ENCODE peak calls at places on chromosomes 13 and 19, in five cellular contexts. U is activated CD8-positive, alpha-beta T cell treated with anti-CD3 and anti-CD28 coated beads for 36 hours; O is HS-27A; Y is central memory CD4-positive, alpha-beta T cell; A is NCI-H2171 treated with DMSO at 0.1 percent for 48 hours. M is an unnamed sample.

GRCh38 chr19:43628646-43629326 is 9.4 kb upstream of the ZNF428 start:
- DNase-seq in A (no peak), U (no peak), Y (no peak), O (no peak), M (no peak)

GRCh38 chr19:47537493-47537892 is 22.6 kb upstream of the NAPA start:
- DNase-seq in U (no peak), O (no peak), Y (no peak), A (no peak), M (no peak)

GRCh38 chr19:46718157-46718933 is 1.4 kb upstream of the PRKD2 start:
- DNase-seq in U (peak), O (no peak), A (peak), Y (peak), M (peak)

GRCh38 chr13:79211377-79211776 is 194.7 kb downstream of the RBM26 start:
- DNase-seq in U (no peak), Y (no peak), A (no peak), O (no peak), M (no peak)

GRCh38 chr19:48551437-48552302 is at the start of gene SULT2B1:
- DNase-seq in A (peak), O (no peak), U (no peak), Y (no peak), M (no peak)

GRCh38 chr19:49473868-49474544 is at the start of gene FLT3LG:
- DNase-seq in A (peak), Y (peak), U (peak), O (peak), M (peak)

GRCh38 chr13:37192986-37193385 is 87.5 kb upstream of the CSNK1A1L start:
- DNase-seq in A (no peak), Y (no peak), O (no peak), U (no peak), M (no peak)

GRCh38 chr13:96662036-96662435 is 332.2 kb downstream of the OXGR1 start:
- DNase-seq in A (no peak), O (no peak), Y (no peak), U (no peak), M (no peak)

GRCh38 chr13:44819245-44819644 is 170.0 kb downstream of the NUFIP1 start:
- DNase-seq in Y (no peak), U (peak), O (no peak), A (no peak), M (no peak)

GRCh38 chr13:65914707-65915106 is 1315.4 kb downstream of the PCDH9 start:
- DNase-seq in Y (no peak), A (no peak), O (peak), U (no peak), M (no peak)

GRCh38 chr19:45032421-45032820 is 6.4 kb upstream of the CLASRP start:
- DNase-seq in O (no peak), A (no peak), U (no peak), Y (no peak), M (no peak)

GRCh38 chr19:7900931-7901330 is 2.7 kb upstream of the MAP2K7 start:
- DNase-seq in A (no peak), O (no peak), U (no peak), Y (no peak), M (no peak)

GRCh38 chr13:64052526-64052925 is 2636.9 kb upstream of the PCDH20 start:
- DNase-seq in A (no peak), U (no peak), Y (no peak), O (no peak), M (no peak)

GRCh38 chr13:19845758-19846157 is 17.7 kb downstream of the ZMYM5 start:
- DNase-seq in O (no peak), Y (no peak), A (no peak), U (peak), M (no peak)

GRCh38 chr19:17974551-17974950 is 7.6 kb downstream of the KCNN1 start:
- DNase-seq in A (no peak), U (no peak), O (no peak), Y (no peak), M (no peak)

GRCh38 chr19:13742756-13743155 is 21.6 kb upstream of the MRI1 start:
- DNase-seq in A (no peak), Y (no peak), O (no peak), U (no peak), M (no peak)

GRCh38 chr19:18150776-18151624 is 2.0 kb upstream of the PIK3R2 start:
- DNase-seq in A (no peak), Y (no peak), U (no peak), O (no peak), M (no peak)

GRCh38 chr19:3203754-3204645 is 18.3 kb downstream of the NCLN start:
- DNase-seq in O (no peak), Y (no peak), U (no peak), A (no peak), M (no peak)

GRCh38 chr19:35742121-35742724 is at the start of gene IGFLR1:
- DNase-seq in O (no peak), Y (peak), U (peak), A (no peak), M (peak)

GRCh38 chr13:111922086-111922485 is 144.9 kb upstream of the SOX1 start:
- DNase-seq in Y (no peak), U (no peak), A (no peak), O (no peak), M (no peak)

GRCh38 chr13:27228131-27228530 is 23.2 kb upstream of the RPL21 start:
- DNase-seq in Y (no peak), U (no peak), A (no peak), O (no peak), M (no peak)

GRCh38 chr19:2451138-2451537 is 5.6 kb downstream of the LMNB2 start:
- DNase-seq in A (no peak), U (no peak), O (no peak), Y (no peak), M (no peak)

GRCh38 chr19:18908917-18909619 is 10.1 kb downstream of the COPE start:
- DNase-seq in O (no peak), U (no peak), Y (no peak), A (no peak), M (no peak)

GRCh38 chr13:26961890-26962615 is 201.5 kb upstream of the GPR12 start:
- DNase-seq in A (peak), Y (no peak), U (no peak), O (no peak), M (no peak)

GRCh38 chr13:102800145-102801041 is 1.5 kb downstream of the BIVM start:
- DNase-seq in A (peak), U (peak), Y (peak), O (no peak), M (peak)

GRCh38 chr19:42553292-42554045 is 25.2 kb upstream of the CEACAM1 start:
- DNase-seq in O (peak), A (no peak), Y (no peak), U (no peak), M (no peak)

GRCh38 chr13:48511621-48512232 is 21.2 kb downstream of the RCBTB2 start:
- DNase-seq in Y (no peak), A (no peak), U (no peak), O (no peak), M (no peak)

GRCh38 chr19:5993516-5994406 is 15.8 kb upstream of the RANBP3 start:
- DNase-seq in O (no peak), U (no peak), Y (no peak), A (no peak), M (no peak)

GRCh38 chr19:31303262-31303815 is 45.9 kb downstream of the TSHZ3 start:
- DNase-seq in O (no peak), Y (no peak), A (no peak), U (no peak), M (no peak)

GRCh38 chr13:60162096-60162495 is 1.6 kb downstream of the DIAPH3 start:
- DNase-seq in Y (no peak), A (no peak), O (peak), U (no peak), M (no peak)

GRCh38 chr19:39237200-39238184 is 7.3 kb downstream of the IFNL3 start:
- DNase-seq in O (no peak), A (no peak), U (peak), Y (peak), M (peak)

GRCh38 chr19:7507884-7508283 is 8.0 kb upstream of the ZNF358 start:
- DNase-seq in O (peak), U (peak), A (no peak), Y (no peak), M (no peak)

GRCh38 chr19:39192846-39193245 is 3.9 kb upstream of the NCCRP1 start:
- DNase-seq in U (no peak), A (no peak), O (no peak), Y (no peak), M (no peak)

GRCh38 chr19:22545751-22546150 is 88.4 kb upstream of the ZNF492 start:
- DNase-seq in U (peak), Y (no peak), A (no peak), O (no peak), M (no peak)

GRCh38 chr13:95814494-95814893 is 137.6 kb downstream of the DNAJC3 start:
- DNase-seq in Y (no peak), U (no peak), A (no peak), O (no peak), M (no peak)

GRCh38 chr19:1699386-1699785 is 47.0 kb upstream of the TCF3 start:
- DNase-seq in O (no peak), Y (no peak), A (no peak), U (no peak), M (no peak)

GRCh38 chr19:38564981-38565685 is 52.6 kb downstream of the MAP4K1 start:
- DNase-seq in Y (no peak), O (no peak), U (peak), A (no peak), M (no peak)

GRCh38 chr13:102620512-102620911 is 23.7 kb downstream of the TPP2 start:
- DNase-seq in U (no peak), A (peak), Y (no peak), O (no peak), M (no peak)

GRCh38 chr19:53808710-53809125 is 15.4 kb downstream of the NLRP12 start:
- DNase-seq in U (no peak), O (peak), A (no peak), Y (no peak), M (no peak)